ENCODE peak calls at places on chromosomes 6 and 20, in seven cellular contexts. Q is HCT116, J is GM12878, Y is SK-N-SH, H is H1, U is HepG2, B is K562. A is an unnamed sample.

GRCh38 chr6:167742719-167743303 is 83.9 kb upstream of the AFDN start:
- DNase-seq in Q (peak), J (no peak), Y (no peak), H (no peak), U (peak), B (no peak), A (peak)

GRCh38 chr6:132919476-132919875 is 105.1 kb downstream of the RPS12 start:
- DNase-seq in Q (no peak), J (no peak), Y (no peak), H (no peak), U (no peak), B (no peak), A (no peak)

GRCh38 chr6:34243901-34244884 is 4.6 kb downstream of the SMIM29 start:
- DNase-seq in Q (peak), J (no peak), Y (peak), H (no peak), U (peak), B (peak), A (no peak)

GRCh38 chr20:8583209-8584106 is 451.4 kb downstream of the PLCB1 start:
- DNase-seq in Q (no peak), J (no peak), Y (no peak), H (no peak), U (peak), B (no peak), A (no peak)

GRCh38 chr20:58640446-58640845 is 10.6 kb upstream of the STX16 start:
- DNase-seq in Q (no peak), J (no peak), Y (no peak), H (no peak), U (no peak), B (peak), A (no peak)

GRCh38 chr6:56814308-56814707 is 140.6 kb upstream of the BEND6 start:
- DNase-seq in Q (no peak), J (peak), Y (no peak), H (no peak), U (no peak), B (no peak), A (no peak)

GRCh38 chr20:61797200-61797599 is 268.5 kb downstream of the TAF4 start:
- DNase-seq in Q (no peak), J (no peak), Y (no peak), H (no peak), U (no peak), B (no peak), A (peak)

GRCh38 chr20:1427457-1428054 is 34.7 kb upstream of the FKBP1A start:
- DNase-seq in Q (no peak), J (no peak), Y (peak), H (peak), U (peak), B (no peak), A (peak)

GRCh38 chr6:146894624-146895023 is 295.9 kb downstream of the ADGB start:
- DNase-seq in Q (no peak), J (no peak), Y (no peak), H (no peak), U (no peak), B (no peak), A (no peak)

GRCh38 chr6:79536615-79536968 is 638 bp downstream of the LCA5 start:
- DNase-seq in Q (no peak), J (no peak), Y (no peak), H (no peak), U (no peak), B (no peak), A (no peak)

GRCh38 chr20:4626228-4626627 is 95.5 kb upstream of the PRND start:
- DNase-seq in Q (no peak), J (peak), Y (no peak), H (no peak), U (no peak), B (no peak), A (no peak)

GRCh38 chr20:49508435-49509199 is 26.1 kb upstream of the KCNB1 start:
- DNase-seq in Q (peak), J (peak), Y (peak), H (no peak), U (peak), B (peak), A (peak)
- TF ChIP-seq YY1 in Q (no peak), J (no peak), Y (no peak), H (peak), U (no peak), B (no peak), A (no peak)

GRCh38 chr6:130203370-130203769 is 19.4 kb downstream of the SAMD3 start:
- DNase-seq in Q (no peak), J (no peak), Y (no peak), H (no peak), U (no peak), B (no peak), A (no peak)

GRCh38 chr6:130206474-130206873 is 16.3 kb downstream of the SAMD3 start:
- DNase-seq in Q (no peak), J (no peak), Y (no peak), H (no peak), U (no peak), B (peak), A (no peak)

GRCh38 chr6:130207979-130208649 is 14.6 kb downstream of the SAMD3 start:
- DNase-seq in Q (no peak), J (no peak), Y (no peak), H (no peak), U (no peak), B (no peak), A (no peak)

GRCh38 chr6:130202782-130203181 is 20.0 kb downstream of the SAMD3 start:
- DNase-seq in Q (no peak), J (no peak), Y (no peak), H (no peak), U (no peak), B (peak), A (no peak)

GRCh38 chr6:130204322-130204721 is 18.4 kb downstream of the SAMD3 start:
- DNase-seq in Q (no peak), J (no peak), Y (no peak), H (no peak), U (no peak), B (no peak), A (no peak)
- TF ChIP-seq YY1 in Q (no peak), J (no peak), Y (no peak), H (no peak), U (no peak), B (no peak), A (no peak)

GRCh38 chr20:32564921-32565734 is 20.0 kb downstream of the NOL4L start:
- DNase-seq in Q (no peak), J (no peak), Y (peak), H (no peak), U (no peak), B (peak), A (no peak)
- TF ChIP-seq YY1 in Q (no peak), J (no peak), Y (no peak), H (no peak), U (no peak), B (no peak), A (no peak)

DNA sequence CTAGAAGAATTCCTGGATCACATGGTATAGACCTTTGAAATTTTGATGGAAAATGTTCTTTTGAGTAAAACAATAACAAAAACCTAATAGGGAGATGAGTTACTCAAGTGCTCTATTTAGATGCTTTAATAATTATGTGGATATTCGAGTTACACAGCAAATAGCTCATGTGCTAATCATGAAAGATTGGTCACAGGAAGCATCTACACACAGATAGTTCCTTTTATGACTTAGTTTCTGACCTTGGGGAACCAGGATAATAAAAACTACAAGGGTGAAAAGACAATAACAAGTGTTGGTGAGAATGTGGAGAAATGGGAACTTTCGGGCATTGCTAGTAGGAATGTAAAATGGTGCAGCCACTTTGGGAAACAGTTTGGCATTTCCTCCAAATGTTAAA is 19.7 kb downstream of the UBE2V1 start:
- DNase-seq in Q (no peak), J (no peak), Y (no peak), H (no peak), U (no peak), B (no peak), A (no peak)
- TF ChIP-seq YY1 in Q (no peak), J (no peak), Y (no peak), H (no peak), U (no peak), B (no peak), A (no peak)